ENCODE peak calls at places on chromosomes 2 and 18, in ten cellular contexts. O is cardiac muscle cell, I is GM13976, G is sigmoid colon, D is MCF 10A, R is brain microvascular endothelial cell, P is psoas muscle, U is fibroblast of mammary gland, T is HL-60, Y is glutamatergic neuron. N is an unnamed sample.

GRCh38 chr2:230901006-230901405 is 24.0 kb downstream of the GPR55 start:
- DNase-seq in P (no peak), G (peak), D (no peak), T (no peak), O (no peak), I (no peak), R (no peak), U (no peak), Y (no peak), N (no peak)

GRCh38 chr2:226813148-226813701 is 13.6 kb upstream of the IRS1 start:
- DNase-seq in Y (no peak), G (no peak), D (no peak), O (no peak), T (no peak), U (no peak), I (peak), P (no peak), R (peak), N (no peak)

GRCh38 chr2:226934546-226935243 is 98.8 kb downstream of the RHBDD1 start:
- DNase-seq in Y (no peak), U (peak), G (no peak), O (peak), T (no peak), P (no peak), R (no peak), I (no peak), D (peak), N (no peak)

GRCh38 chr18:74373428-74373827 is 57.8 kb downstream of the C18orf63 start:
- DNase-seq in T (no peak), I (peak), U (no peak), D (no peak), G (no peak), P (no peak), Y (no peak), O (no peak), R (no peak), N (no peak)

GRCh38 chr2:121365061-121365460 is 80.1 kb upstream of the TFCP2L1 start:
- DNase-seq in R (no peak), O (no peak), T (no peak), U (no peak), G (no peak), P (no peak), I (no peak), Y (no peak), D (no peak), N (no peak)

GRCh38 chr2:240568678-240569522 is 616 bp downstream of the RNPEPL1 start:
- DNase-seq in P (peak), O (peak), R (no peak), U (peak), Y (peak), I (peak), T (peak), G (peak), D (peak), N (peak)

GRCh38 chr18:76256897-76257500 is 238.0 kb downstream of the ZNF516 start:
- DNase-seq in U (peak), P (no peak), I (no peak), T (no peak), Y (peak), G (no peak), O (peak), R (peak), D (peak), N (no peak)

GRCh38 chr2:28589746-28590463 is 94.0 kb downstream of the PLB1 start:
- DNase-seq in D (no peak), Y (no peak), O (no peak), T (no peak), G (peak), R (no peak), I (no peak), P (no peak), U (no peak), N (no peak)

GRCh38 chr2:158413581-158413980 is 43.0 kb downstream of the CCDC148 start:
- DNase-seq in O (no peak), T (no peak), I (no peak), D (no peak), Y (no peak), R (no peak), P (no peak), G (no peak), U (no peak), N (no peak)

GRCh38 chr2:19857806-19858205 is 44.0 kb downstream of the TTC32 start:
- DNase-seq in R (no peak), U (no peak), O (no peak), Y (no peak), D (no peak), G (no peak), T (no peak), I (no peak), P (no peak), N (no peak)

GRCh38 chr2:69033427-69034095 is 20.6 kb downstream of the ANTXR1 start:
- DNase-seq in Y (no peak), U (peak), P (no peak), O (no peak), D (no peak), T (no peak), G (no peak), I (no peak), R (no peak), N (no peak)

GRCh38 chr18:35443434-35443833 is 54.3 kb downstream of the INO80C start:
- DNase-seq in U (no peak), D (no peak), T (peak), Y (no peak), I (no peak), P (no peak), R (no peak), G (no peak), O (no peak), N (no peak)

GRCh38 chr2:136242687-136243277 is 124.8 kb upstream of the CXCR4 start:
- DNase-seq in G (no peak), R (peak), P (no peak), T (no peak), Y (no peak), O (no peak), I (no peak), D (no peak), U (peak), N (no peak)

GRCh38 chr2:172251231-172251630 is 148.5 kb upstream of the DLX2 start:
- DNase-seq in O (no peak), P (no peak), I (no peak), R (no peak), G (no peak), T (no peak), Y (no peak), U (peak), D (no peak), N (no peak)

GRCh38 chr18:4720498-4720897 is 265.4 kb upstream of the DLGAP1 start:
- DNase-seq in R (no peak), D (no peak), I (no peak), O (no peak), P (no peak), G (no peak), T (no peak), Y (no peak), U (no peak), N (no peak)

GRCh38 chr18:50190236-50190635 is 4.7 kb downstream of the MYO5B start:
- DNase-seq in U (peak), Y (no peak), D (peak), T (no peak), R (peak), G (no peak), P (no peak), I (no peak), O (no peak), N (no peak)

GRCh38 chr2:81304154-81304830 is 999.7 kb upstream of the LRRTM1 start:
- DNase-seq in U (no peak), R (no peak), I (no peak), P (no peak), T (no peak), G (no peak), Y (no peak), O (no peak), D (peak), N (no peak)

GRCh38 chr2:219484343-219485200 is 14.1 kb upstream of the GMPPA start:
- DNase-seq in O (no peak), U (no peak), P (no peak), I (no peak), G (no peak), R (no peak), D (no peak), Y (peak), T (no peak), N (peak)

GRCh38 chr2:48247171-48247570 is 282.8 kb upstream of the STON1 start:
- DNase-seq in I (no peak), U (peak), Y (no peak), T (no peak), O (no peak), G (no peak), P (no peak), R (no peak), D (no peak), N (no peak)

GRCh38 chr2:238129166-238130010 is 9.1 kb upstream of the KLHL30 start:
- DNase-seq in R (no peak), G (no peak), Y (peak), P (peak), U (no peak), T (no peak), D (no peak), I (no peak), O (no peak), N (no peak)

GRCh38 chr2:55511508-55512124 is 7.9 kb upstream of the CFAP36 start:
- DNase-seq in U (peak), R (peak), O (peak), G (no peak), D (peak), T (no peak), Y (no peak), P (no peak), I (no peak), N (no peak)

GRCh38 chr2:217248312-217248935 is 388.6 kb upstream of the TNP1 start:
- DNase-seq in O (peak), U (no peak), Y (peak), P (peak), R (no peak), G (peak), I (peak), T (peak), D (peak), N (no peak)

GRCh38 chr2:68359889-68360288 is 5.2 kb upstream of the PLEK start:
- DNase-seq in Y (no peak), G (no peak), O (no peak), T (no peak), R (no peak), P (no peak), D (no peak), I (no peak), U (no peak), N (no peak)

GRCh38 chr2:217695033-217695520 is 307.7 kb downstream of the TNS1 start:
- DNase-seq in T (no peak), G (no peak), Y (no peak), I (no peak), R (peak), P (no peak), D (peak), U (peak), O (peak), N (no peak)

GRCh38 chr2:112623913-112624777 is 21.6 kb upstream of the SLC20A1 start:
- DNase-seq in D (peak), O (peak), Y (no peak), I (peak), T (no peak), R (peak), P (peak), G (peak), U (peak), N (no peak)

GRCh38 chr2:127770973-127771735 is 39.8 kb downstream of the WDR33 start:
- DNase-seq in P (no peak), D (peak), Y (no peak), R (peak), O (peak), I (no peak), U (peak), T (no peak), G (no peak), N (no peak)

GRCh38 chr18:5298156-5298852 is 2.8 kb upstream of the ZBTB14 start:
- DNase-seq in G (no peak), D (no peak), T (no peak), P (no peak), Y (no peak), O (no peak), R (no peak), I (no peak), U (no peak), N (no peak)

GRCh38 chr2:3608373-3609278 is 13.7 kb downstream of the COLEC11 start:
- DNase-seq in I (peak), G (peak), U (no peak), Y (no peak), P (no peak), D (no peak), O (no peak), R (no peak), T (no peak), N (no peak)

GRCh38 chr2:13650586-13651180 is 933.9 kb downstream of the TRIB2 start:
- DNase-seq in D (peak), P (no peak), O (no peak), U (peak), T (peak), G (no peak), R (no peak), Y (no peak), I (no peak), N (no peak)

DNA sequence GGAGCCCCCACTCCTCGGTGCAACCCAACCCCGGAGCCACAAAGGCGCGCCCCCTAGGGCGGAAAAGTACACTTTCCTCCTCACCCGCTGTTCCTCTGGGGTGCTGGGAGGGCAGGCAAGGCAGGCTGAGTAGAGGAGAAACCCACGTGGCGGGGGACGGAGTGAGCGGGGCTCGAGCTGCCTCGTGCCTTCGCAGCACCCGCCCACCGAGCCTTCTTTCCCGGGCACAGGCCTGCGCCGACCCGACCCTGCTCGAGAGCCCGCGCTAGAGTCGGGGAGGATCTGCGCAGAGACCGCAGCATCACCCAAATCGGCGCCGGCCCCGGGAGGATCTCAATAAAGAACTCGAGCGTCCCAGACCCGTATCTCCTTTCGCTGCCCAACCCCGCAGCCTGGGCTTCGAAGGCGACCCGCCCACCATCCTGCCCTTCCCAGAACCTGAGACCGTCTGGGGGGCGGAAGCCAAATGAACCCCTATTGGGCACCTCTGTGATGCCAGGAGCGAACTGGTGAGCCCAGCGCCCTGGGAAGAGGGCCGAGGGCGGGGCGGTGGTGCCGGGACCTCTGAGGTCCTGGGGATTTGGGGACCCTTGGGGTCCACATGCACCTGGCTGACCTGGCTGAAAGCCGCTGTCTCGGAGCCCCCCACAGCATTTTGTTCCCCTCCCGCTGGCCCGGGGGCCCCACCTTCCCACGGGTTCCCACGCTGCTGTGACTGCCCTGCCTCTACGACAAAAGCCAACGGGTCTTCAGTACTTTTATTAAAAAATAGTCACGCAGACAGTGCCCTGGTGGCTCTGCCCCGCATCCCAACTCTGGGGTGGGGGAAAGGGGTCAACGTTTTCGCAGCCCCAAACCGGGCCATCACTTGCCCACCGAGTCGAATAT is 1.3 kb downstream of the UCN start:
- DNase-seq in R (no peak), O (no peak), T (no peak), Y (peak), I (peak), U (no peak), P (no peak), G (no peak), D (no peak), N (no peak)
- TF ChIP-seq CTCF in R (no peak), O (peak), T (no peak), Y (no peak), I (no peak), U (no peak), P (no peak), G (no peak), D (no peak), N (no peak)

DNA sequence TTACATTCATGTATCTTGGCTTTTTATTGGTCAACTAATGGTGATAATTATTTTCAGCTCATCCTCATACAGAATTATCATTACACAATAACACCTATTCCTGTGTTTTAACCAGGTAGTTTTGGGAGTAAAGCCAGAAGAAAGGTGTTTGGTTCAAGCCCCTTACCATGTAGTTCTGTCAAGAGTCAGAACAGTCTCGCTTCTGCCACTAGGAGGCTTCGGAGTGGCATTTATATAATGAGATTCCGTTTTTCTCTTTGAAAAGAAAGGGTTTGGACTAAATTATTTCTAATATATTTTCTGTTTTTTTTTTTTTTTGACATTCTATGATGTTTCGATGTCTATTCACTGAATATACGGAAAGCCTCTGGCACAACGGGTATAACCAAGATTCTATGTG is 217.8 kb downstream of the CDH7 start:
- DNase-seq in D (peak), R (no peak), I (no peak), G (no peak), U (no peak), O (no peak), Y (no peak), T (no peak), P (no peak), N (no peak)
- TF ChIP-seq CTCF in D (peak), R (peak), I (no peak), G (no peak), U (no peak), O (no peak), Y (peak), T (peak), P (no peak), N (peak)

GRCh38 chr2:152441961-152442360 is 107.0 kb downstream of the FMNL2 start:
- DNase-seq in R (no peak), P (no peak), O (no peak), T (no peak), U (no peak), G (no peak), Y (no peak), I (no peak), D (no peak), N (no peak)
- TF ChIP-seq CTCF in R (no peak), P (no peak), O (no peak), T (no peak), U (no peak), G (no peak), Y (no peak), I (peak), D (no peak), N (no peak)

DNA sequence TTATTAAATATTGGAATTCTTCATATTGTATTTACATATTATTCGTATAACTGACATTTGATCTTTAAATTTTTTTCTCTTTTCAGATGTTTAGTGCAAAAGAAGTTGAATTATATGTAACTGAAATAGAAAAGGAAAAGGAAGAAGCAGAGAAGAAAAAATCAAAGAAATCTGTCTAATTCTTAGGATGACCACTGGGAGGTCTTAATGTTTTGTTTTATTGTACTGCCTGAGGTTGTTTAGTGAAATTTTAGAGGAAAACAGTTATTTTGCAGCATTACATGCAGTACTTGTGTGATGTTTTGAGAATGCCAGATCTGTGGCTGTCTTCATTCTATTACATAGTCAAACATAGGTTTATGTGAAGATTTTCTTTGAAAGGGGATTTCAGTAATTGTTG is 34.0 kb upstream of the TAF4B start:
- DNase-seq in T (no peak), P (no peak), I (no peak), Y (no peak), D (no peak), U (no peak), R (no peak), G (no peak), O (no peak), N (no peak)
- TF ChIP-seq CTCF in T (no peak), P (no peak), I (no peak), Y (peak), D (no peak), U (no peak), R (no peak), G (no peak), O (no peak), N (no peak)